ENCODE peak calls at places on chromosomes 13 and 19, in six cellular contexts. W is ovary, H is cardiac fibroblast, P is thoracic aorta, L is epithelial cell of proximal tubule, F is tibial artery. Y is an unnamed sample.

GRCh38 chr19:4776436-4777205 is 14.9 kb upstream of the FEM1A start:
- DNase-seq in W (no peak), H (no peak), P (no peak), L (no peak), F (no peak), Y (no peak)

GRCh38 chr13:42355118-42355840 is 83.3 kb downstream of the AKAP11 start:
- DNase-seq in W (no peak), H (no peak), P (no peak), L (no peak), F (no peak), Y (no peak)

GRCh38 chr13:31880849-31881494 is 141.6 kb downstream of the RXFP2 start:
- DNase-seq in W (no peak), H (no peak), P (no peak), L (no peak), F (no peak), Y (no peak)

GRCh38 chr19:7301525-7301924 is 7.3 kb upstream of the INSR start:
- DNase-seq in W (no peak), H (no peak), P (no peak), L (no peak), F (no peak), Y (no peak)

GRCh38 chr13:97324115-97324514 is 102.0 kb downstream of the MBNL2 start:
- DNase-seq in W (no peak), H (no peak), P (no peak), L (no peak), F (no peak), Y (no peak)

GRCh38 chr19:48480151-48480475 is 10.9 kb downstream of the CYTH2 start:
- DNase-seq in W (peak), H (no peak), P (no peak), L (no peak), F (peak), Y (no peak)

GRCh38 chr13:113351514-113352026 is 12.4 kb downstream of the GRTP1 start:
- DNase-seq in W (peak), H (no peak), P (no peak), L (no peak), F (no peak), Y (no peak)

GRCh38 chr13:106173346-106173745 is 362.1 kb downstream of the EFNB2 start:
- DNase-seq in W (no peak), H (no peak), P (no peak), L (peak), F (no peak), Y (peak)

GRCh38 chr13:73428137-73428536 is 369.3 kb downstream of the KLF5 start:
- DNase-seq in W (no peak), H (peak), P (no peak), L (peak), F (no peak), Y (peak)

GRCh38 chr19:36579255-36579654 is 6.2 kb upstream of the ZNF529 start:
- DNase-seq in W (no peak), H (no peak), P (no peak), L (no peak), F (no peak), Y (no peak)

GRCh38 chr13:29800687-29801086 is 49.7 kb downstream of the UBL3 start:
- DNase-seq in W (no peak), H (no peak), P (no peak), L (no peak), F (no peak), Y (no peak)

GRCh38 chr13:27393101-27393500 is 31.3 kb upstream of the GTF3A start:
- DNase-seq in W (no peak), H (no peak), P (no peak), L (no peak), F (no peak), Y (no peak)

GRCh38 chr13:59531571-59532091 is 632.1 kb downstream of the DIAPH3 start:
- DNase-seq in W (peak), H (peak), P (peak), L (peak), F (peak), Y (peak)

GRCh38 chr19:3343619-3344502 is 22.5 kb upstream of the NFIC start:
- DNase-seq in W (peak), H (peak), P (peak), L (peak), F (peak), Y (no peak)
- TF ChIP-seq CTCF in W (no peak), H (no peak), P (peak), L (peak), F (no peak), Y (no peak)

GRCh38 chr13:67351114-67351513 is 121.0 kb upstream of the PCDH9 start:
- DNase-seq in W (no peak), H (no peak), P (no peak), L (no peak), F (no peak), Y (no peak)

GRCh38 chr13:67353031-67353430 is 122.9 kb upstream of the PCDH9 start:
- DNase-seq in W (no peak), H (no peak), P (no peak), L (no peak), F (no peak), Y (no peak)

GRCh38 chr13:67353891-67354459 is 123.8 kb upstream of the PCDH9 start:
- DNase-seq in W (no peak), H (peak), P (no peak), L (no peak), F (no peak), Y (no peak)

GRCh38 chr13:67351915-67352314 is 121.8 kb upstream of the PCDH9 start:
- DNase-seq in W (no peak), H (peak), P (no peak), L (no peak), F (no peak), Y (no peak)

DNA sequence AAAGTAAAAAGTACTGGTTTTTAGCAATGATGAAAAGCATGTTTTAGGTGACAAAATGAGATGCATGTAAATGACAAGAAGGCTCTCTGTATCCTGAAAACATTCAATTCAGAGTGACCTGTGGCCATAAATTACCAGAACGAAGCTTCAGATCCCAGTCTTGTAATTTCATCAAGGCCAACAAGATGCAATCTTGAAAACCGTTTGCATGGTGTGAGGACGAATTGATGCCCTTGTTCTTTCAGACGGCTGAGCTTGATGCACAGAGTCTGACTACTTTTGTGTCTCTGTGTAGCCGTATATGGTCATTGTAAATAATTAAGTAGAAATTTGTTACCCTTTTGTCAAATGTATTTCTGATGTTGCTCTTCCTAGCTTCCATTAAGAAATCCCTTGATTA is 125.7 kb upstream of the PCDH9 start:
- DNase-seq in W (no peak), H (no peak), P (no peak), L (no peak), F (no peak), Y (no peak)
- H3K4me3 ChIP-seq in W (no peak), H (no peak), P (no peak), L (no peak), F (no peak), Y (no peak)

GRCh38 chr13:44577236-44578063 is 1.3 kb upstream of the TSC22D1 start:
- DNase-seq in W (peak), H (peak), P (peak), L (peak), F (peak), Y (peak)

GRCh38 chr13:44576396-44577235 is 486 bp upstream of the TSC22D1 start:
- DNase-seq in W (peak), H (no peak), P (peak), L (no peak), F (no peak), Y (no peak)

GRCh38 chr13:44575035-44575434 is 1.1 kb downstream of the TSC22D1 start:
- DNase-seq in W (no peak), H (no peak), P (no peak), L (no peak), F (no peak), Y (no peak)

GRCh38 chr13:44574466-44574855 is 1.7 kb downstream of the TSC22D1 start:
- DNase-seq in W (no peak), H (peak), P (no peak), L (no peak), F (no peak), Y (no peak)

DNA sequence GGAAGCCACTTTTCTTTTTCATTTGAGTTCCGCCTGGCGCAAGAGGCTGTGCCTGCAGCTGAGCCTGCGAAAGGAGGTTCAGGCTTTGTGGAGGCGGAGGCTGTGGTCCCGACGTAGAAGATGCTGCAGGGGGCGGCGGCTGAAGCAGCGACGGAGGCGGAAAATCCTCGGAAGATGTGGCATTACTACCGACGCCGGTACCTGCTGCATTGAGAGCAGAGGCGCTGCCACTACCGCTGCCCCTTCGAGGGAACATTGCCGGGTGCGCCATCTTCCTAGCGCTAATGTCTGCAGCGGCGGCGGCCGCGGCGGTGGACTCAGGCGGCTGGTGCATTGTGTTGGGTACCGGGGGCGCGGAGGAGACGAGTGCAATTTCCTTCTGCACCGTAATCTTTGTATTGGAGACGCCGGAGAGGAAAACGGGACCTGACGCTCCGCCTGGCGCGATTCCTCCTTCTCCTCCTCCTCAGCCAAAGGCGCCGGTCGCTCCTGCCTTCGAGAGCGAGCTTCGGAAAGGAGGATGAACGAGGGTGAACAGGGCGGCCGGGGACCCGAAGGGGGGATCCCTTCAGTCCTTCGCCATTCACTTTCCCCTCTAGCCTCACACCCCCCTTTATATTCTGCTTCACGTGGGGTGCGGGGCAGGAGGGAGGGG is at the start of gene TSC22D1:
- DNase-seq in W (peak), H (peak), P (no peak), L (no peak), F (peak), Y (no peak)
- TF ChIP-seq CTCF in W (no peak), H (no peak), P (no peak), L (no peak), F (peak), Y (no peak)

GRCh38 chr19:30049844-30050667 is 108.0 kb downstream of the URI1 start:
- DNase-seq in W (no peak), H (no peak), P (no peak), L (no peak), F (no peak), Y (no peak)
- H3K4me3 ChIP-seq in W (no peak), H (no peak), P (no peak), L (no peak), F (no peak), Y (no peak)

DNA sequence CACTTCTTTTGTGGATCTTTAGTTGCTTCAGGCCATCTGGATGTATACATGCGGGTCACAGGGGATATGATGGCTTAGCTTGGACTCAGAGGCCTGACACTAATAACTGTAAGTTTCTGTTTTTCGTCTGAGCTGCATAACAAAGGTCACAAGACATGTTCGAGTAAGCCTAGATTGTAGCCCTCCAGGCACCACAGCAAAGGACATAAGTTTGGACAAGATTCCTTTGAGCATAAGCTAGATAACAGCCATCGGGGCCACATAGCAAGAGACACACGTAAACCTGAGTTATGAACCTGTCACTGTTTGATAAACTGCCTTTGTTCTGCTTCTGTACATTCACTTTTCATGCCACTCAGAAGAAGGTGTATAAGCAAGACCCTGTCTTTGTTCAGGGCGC is 14.6 kb downstream of the IGFL3 start:
- DNase-seq in W (no peak), H (no peak), P (no peak), L (no peak), F (no peak), Y (no peak)
- TF ChIP-seq CTCF in W (no peak), H (no peak), P (no peak), L (no peak), F (no peak), Y (no peak)

GRCh38 chr19:30229524-30230174 is 142.5 kb upstream of the ZNF536 start:
- DNase-seq in W (no peak), H (no peak), P (no peak), L (no peak), F (no peak), Y (no peak)
- H3K4me3 ChIP-seq in W (no peak), H (no peak), P (no peak), L (no peak), F (no peak), Y (no peak)

DNA sequence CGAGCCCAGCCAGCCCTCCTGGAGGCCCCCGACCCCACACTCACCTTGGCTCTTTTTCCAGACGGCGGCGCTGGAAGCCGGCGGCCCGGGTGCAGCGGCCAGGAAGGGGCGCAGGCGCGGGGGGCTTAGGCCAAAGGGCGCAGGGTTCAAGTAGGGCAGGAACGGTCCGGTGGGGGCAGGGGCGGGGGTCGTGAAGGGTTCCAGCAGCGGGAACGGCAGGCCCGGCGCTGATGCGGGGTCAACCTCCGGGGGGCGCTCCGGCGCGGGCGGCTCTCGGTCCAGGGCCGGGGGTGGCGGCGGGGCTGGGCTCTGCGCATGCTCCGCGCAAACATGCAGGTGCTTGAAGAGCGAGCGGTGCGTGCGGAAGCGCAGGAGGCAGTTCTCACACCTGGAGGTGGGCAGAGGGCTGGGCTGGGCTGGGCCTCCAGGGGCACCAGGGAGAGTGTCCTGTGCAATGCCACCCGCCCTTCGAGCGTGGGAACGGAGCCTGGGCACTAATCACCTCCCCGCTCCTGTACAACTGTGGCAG is 2.3 kb downstream of the ZNF414 start:
- DNase-seq in W (peak), H (no peak), P (no peak), L (no peak), F (no peak), Y (no peak)
- TF ChIP-seq CTCF in W (no peak), H (no peak), P (no peak), L (no peak), F (no peak), Y (no peak)